ENCODE peak calls at places on chromosomes 4 and X, in six cellular contexts. K, N, X, M, L and E are unnamed samples.

GRCh38 chr4:142960134-142960533 is 114.0 kb upstream of the INPP4B start:
- DNase-seq in N (no peak), K (no peak), L (no peak), X (no peak), M (no peak), E (no peak)

GRCh38 chr4:10732235-10732975 is 47.8 kb upstream of the CLNK start:
- DNase-seq in N (no peak), M (no peak), X (no peak), L (no peak), K (no peak), E (no peak)

GRCh38 chr4:139564502-139564901 is 8.5 kb upstream of the SETD7 start:
- DNase-seq in M (no peak), L (no peak), X (no peak), K (no peak), N (no peak), E (no peak)

GRCh38 chrX:37722595-37722994 is 37.0 kb downstream of the XK start:
- DNase-seq in K (no peak), X (no peak), L (no peak), M (no peak), N (no peak), E (no peak)

GRCh38 chr4:40856836-40857362 is 107.1 kb downstream of the NSUN7 start:
- DNase-seq in M (peak), N (peak), L (peak), K (peak), X (peak), E (peak)

GRCh38 chr4:38154251-38154650 is 194.1 kb downstream of the PTTG2 start:
- DNase-seq in M (no peak), K (peak), X (no peak), N (no peak), L (no peak), E (no peak)

GRCh38 chrX:135477576-135477975 is 42.9 kb upstream of the INTS6L start:
- DNase-seq in N (peak), L (peak), M (peak), X (peak), K (peak), E (no peak)

GRCh38 chr4:113882668-113883067 is 96.8 kb downstream of the ARSJ start:
- DNase-seq in X (no peak), N (no peak), M (no peak), K (peak), L (peak), E (no peak)

GRCh38 chrX:39960219-39960618 is 137.5 kb downstream of the BCOR start:
- DNase-seq in X (peak), M (no peak), K (no peak), N (no peak), L (no peak), E (no peak)

GRCh38 chrX:71111851-71112468 is 583 bp upstream of the IL2RG start:
- DNase-seq in N (no peak), K (no peak), L (no peak), M (no peak), X (no peak), E (no peak)
- H3K27ac ChIP-seq in N (peak), K (no peak), L (no peak), M (no peak), X (no peak), E (no peak)

GRCh38 chr4:147828361-147828760 is 96.5 kb downstream of the ARHGAP10 start:
- DNase-seq in M (no peak), K (peak), X (no peak), N (no peak), L (peak), E (no peak)
- H3K27ac ChIP-seq in M (peak), K (no peak), X (peak), N (no peak), L (no peak), E (no peak)

DNA sequence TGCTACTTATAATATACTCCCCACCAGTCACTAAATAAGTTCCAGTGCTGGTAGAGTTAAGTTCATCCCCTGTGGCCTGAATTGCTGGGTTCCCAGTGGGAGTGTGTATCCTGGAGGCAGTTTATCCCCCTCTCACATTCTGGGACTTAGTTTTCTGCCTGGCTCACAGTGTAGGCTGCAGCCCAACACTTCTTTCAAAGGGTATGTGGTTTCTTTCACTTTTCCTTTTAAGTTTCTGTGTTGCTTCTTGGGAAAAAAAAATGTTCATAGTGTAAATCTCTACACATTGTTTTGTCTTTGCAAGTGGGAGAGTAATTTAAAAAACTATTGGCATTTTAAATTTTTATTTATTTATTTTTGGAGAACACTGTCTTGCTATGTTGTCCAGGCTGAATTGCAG is 204.0 kb downstream of the CHIC1 start:
- DNase-seq in L (no peak), K (no peak), M (no peak), X (no peak), N (no peak), E (no peak)
- H3K27ac ChIP-seq in L (no peak), K (no peak), M (no peak), X (no peak), N (no peak), E (no peak)

DNA sequence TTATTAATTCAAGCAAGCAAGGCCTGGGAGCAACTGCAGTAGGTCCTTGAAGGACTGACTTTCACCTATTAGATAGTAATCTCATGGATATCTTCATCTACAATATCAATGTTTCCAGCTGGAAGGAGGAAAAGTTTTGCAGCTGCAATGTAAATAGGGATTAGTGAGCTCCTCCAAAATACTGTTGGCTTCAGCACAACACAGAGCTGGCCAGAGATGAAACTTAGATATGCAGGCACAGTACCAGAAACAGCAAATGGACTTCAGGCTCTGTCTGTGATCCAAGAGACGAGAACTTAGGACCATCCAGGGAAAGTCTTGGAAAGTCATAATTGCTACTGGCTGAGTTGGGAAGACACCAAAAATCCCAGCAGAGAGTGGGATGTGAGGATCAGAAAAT is 57.4 kb downstream of the PARM1 start:
- DNase-seq in K (no peak), X (no peak), M (no peak), L (no peak), N (no peak), E (no peak)
- H3K27ac ChIP-seq in K (no peak), X (no peak), M (no peak), L (no peak), N (no peak), E (no peak)

DNA sequence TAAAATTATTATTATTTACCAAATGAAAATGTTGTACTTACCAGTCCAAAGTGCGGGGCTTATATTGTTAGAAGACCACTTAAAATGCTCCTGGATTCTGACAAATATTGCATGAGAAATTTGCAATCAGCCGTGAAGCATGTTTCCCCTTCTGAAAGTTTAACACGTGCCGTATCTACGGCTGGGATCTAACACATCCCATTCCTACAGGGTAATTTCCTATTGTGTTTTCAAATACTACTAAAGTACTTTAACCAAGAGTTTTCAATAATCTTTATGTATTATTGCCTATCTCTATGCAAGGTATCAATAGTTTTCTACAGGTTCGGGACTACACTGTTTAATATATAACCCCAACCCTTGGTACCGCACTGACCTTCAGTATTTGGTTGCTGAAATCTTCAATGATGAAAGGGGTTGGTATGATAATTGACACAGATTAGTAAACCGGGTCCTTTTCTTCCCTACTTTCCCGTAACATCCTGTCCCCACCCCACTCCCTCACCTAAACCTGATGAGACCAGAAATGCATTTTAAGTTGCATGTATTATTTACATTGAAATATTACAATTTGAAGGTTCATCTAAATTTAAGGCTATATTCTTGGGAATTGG is 795 bp upstream of the BRWD3 start:
- DNase-seq in N (peak), L (no peak), X (no peak), M (no peak), K (no peak), E (no peak)
- H3K27ac ChIP-seq in N (peak), L (peak), X (peak), M (peak), K (peak), E (no peak)

DNA sequence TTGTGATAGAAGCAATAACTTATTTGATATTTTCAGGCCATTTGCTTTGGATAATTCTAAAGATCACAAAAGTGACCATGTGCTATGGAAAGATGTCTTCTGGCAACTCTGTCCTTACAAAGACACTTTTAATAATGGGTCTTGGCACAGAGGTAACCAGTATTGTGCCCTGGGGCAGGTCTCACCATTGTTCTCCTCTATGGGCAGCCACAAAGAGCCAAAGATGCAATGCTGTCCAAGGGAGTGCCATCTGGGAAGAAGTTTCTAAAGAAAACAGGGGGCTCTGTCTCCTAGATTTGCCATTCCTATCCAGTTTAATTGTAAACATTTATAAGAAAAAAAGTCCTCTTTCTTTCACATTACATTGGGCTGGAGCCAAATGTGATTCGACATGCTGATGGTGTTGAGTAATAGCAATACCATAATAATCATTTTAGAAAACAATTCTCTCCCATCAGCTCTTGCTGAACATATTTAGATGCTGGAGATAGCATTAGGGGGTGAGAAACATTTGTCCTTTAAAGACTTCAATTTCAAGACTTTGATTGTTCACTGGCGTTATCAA is 179.9 kb downstream of the KIT start:
- DNase-seq in X (no peak), N (no peak), L (no peak), M (no peak), K (no peak), E (no peak)
- H3K27ac ChIP-seq in X (no peak), N (no peak), L (no peak), M (no peak), K (no peak), E (no peak)

GRCh38 chr4:82753238-82753637 is 45.4 kb downstream of the SCD5 start:
- DNase-seq in X (no peak), N (no peak), K (no peak), L (no peak), M (no peak), E (no peak)
- H3K27ac ChIP-seq in X (no peak), N (no peak), K (no peak), L (no peak), M (peak), E (peak)

GRCh38 chrX:88988796-88989195 is 241.8 kb downstream of the CPXCR1 start:
- DNase-seq in L (no peak), N (no peak), M (no peak), X (no peak), K (no peak), E (no peak)

GRCh38 chrX:88982183-88982582 is 235.2 kb downstream of the CPXCR1 start:
- DNase-seq in L (no peak), N (no peak), M (no peak), K (no peak), X (no peak), E (no peak)

GRCh38 chrX:88977835-88978234 is 230.8 kb downstream of the CPXCR1 start:
- DNase-seq in K (no peak), N (no peak), L (no peak), M (no peak), X (no peak), E (no peak)

DNA sequence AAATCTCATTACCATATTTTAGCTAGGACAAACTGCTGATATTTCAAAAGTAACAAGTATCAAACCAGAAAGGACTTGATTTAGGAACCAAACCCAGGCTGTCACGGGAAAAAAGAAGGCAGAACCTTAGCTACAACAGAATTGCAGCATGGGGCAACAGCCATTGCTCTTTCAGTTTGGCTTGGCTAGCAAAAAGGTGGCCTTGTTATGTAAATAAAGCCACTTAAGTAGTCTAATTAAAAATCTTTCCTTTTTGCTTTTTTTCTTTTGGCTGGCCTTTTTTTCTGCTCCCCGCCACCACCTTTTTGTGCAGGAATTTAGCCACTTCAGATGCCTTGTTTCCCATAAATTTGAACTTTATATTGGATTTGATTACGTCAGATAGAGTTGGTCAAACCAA is 235.9 kb downstream of the CPXCR1 start:
- DNase-seq in X (no peak), M (no peak), K (no peak), N (no peak), L (no peak), E (no peak)
- H3K27ac ChIP-seq in X (no peak), M (no peak), K (no peak), N (no peak), L (no peak), E (no peak)

DNA sequence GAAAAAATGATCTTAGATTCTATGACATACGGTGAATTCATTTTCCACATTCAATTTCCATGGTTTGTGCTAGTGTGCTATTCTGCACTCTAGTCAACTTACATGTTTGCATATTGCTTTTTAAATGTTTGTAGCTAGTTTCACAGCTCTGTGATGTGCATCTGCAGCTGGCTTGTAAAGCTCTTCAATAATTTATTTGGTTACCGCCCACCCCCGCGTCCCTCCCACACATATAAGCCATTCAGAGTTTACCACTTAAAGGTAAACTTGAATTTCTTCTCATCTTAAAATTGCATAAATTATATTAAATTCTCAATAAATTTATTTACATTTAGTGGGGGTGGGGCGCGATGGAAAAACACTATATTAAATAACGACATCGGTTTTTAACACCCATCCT is 291 bp upstream of the NBDY start:
- DNase-seq in L (no peak), N (peak), K (peak), X (peak), M (no peak), E (no peak)
- H3K27ac ChIP-seq in L (no peak), N (no peak), K (no peak), X (peak), M (peak), E (peak)

GRCh38 chr4:168440442-168441264 is 39.6 kb downstream of the DDX60L start:
- DNase-seq in K (peak), L (peak), N (no peak), M (no peak), X (no peak), E (no peak)
- H3K27ac ChIP-seq in K (no peak), L (peak), N (no peak), M (no peak), X (no peak), E (no peak)